ENCODE peak calls at places on chromosomes 5 and 9, in four cellular contexts. U, D, W and J are unnamed samples.
A peak's percentile ranks its signal among the peaks of the same experiment; 100 is the strongest.

GRCh38 chr9:113668057-113668456 is 204.5 kb downstream of the RGS3 start:
- DNase-seq in U (no peak), D (no peak), W (no peak), J (no peak)

GRCh38 chr9:116646661-116647514 is 40.2 kb upstream of the TRIM32 start:
- DNase-seq in U (peak; percentile 61), D (peak; percentile 24), W (peak; percentile 9), J (peak; percentile 35)

GRCh38 chr5:112388739-112389138 is 30.3 kb downstream of the EPB41L4A start:
- DNase-seq in U (no peak), D (no peak), W (no peak), J (no peak)

GRCh38 chr9:137696526-137696925 is 77.7 kb downstream of the EHMT1 start:
- DNase-seq in U (no peak), D (no peak), W (no peak), J (no peak)

GRCh38 chr9:113853333-113853732 is 22.8 kb upstream of the ZNF618 start:
- DNase-seq in U (no peak), D (no peak), W (no peak), J (peak; percentile 8)

GRCh38 chr5:62937661-62938558 is 359.3 kb downstream of the LRRC70 start:
- DNase-seq in U (peak; percentile 3), D (no peak), W (no peak), J (peak; percentile 18)

GRCh38 chr5:180423133-180423532 is 70.0 kb upstream of the GFPT2 start:
- DNase-seq in U (no peak), D (no peak), W (no peak), J (no peak)

GRCh38 chr5:173191015-173191414 is 44.0 kb downstream of the NKX2-5 start:
- DNase-seq in U (no peak), D (no peak), W (no peak), J (no peak)

GRCh38 chr5:138874241-138874640 is 894 bp downstream of the LRRTM2 start:
- DNase-seq in U (peak; percentile 27), D (no peak), W (no peak), J (no peak)

GRCh38 chr9:16241231-16241630 is 629.2 kb downstream of the BNC2 start:
- DNase-seq in U (peak; percentile 84), D (no peak), W (no peak), J (no peak)

GRCh38 chr9:16236326-16236725 is 634.1 kb downstream of the BNC2 start:
- DNase-seq in U (peak; percentile 97), D (no peak), W (no peak), J (no peak)

GRCh38 chr9:16238730-16239129 is 631.7 kb downstream of the BNC2 start:
- DNase-seq in U (no peak), D (no peak), W (no peak), J (no peak)

GRCh38 chr9:16236882-16237281 is 633.6 kb downstream of the BNC2 start:
- DNase-seq in U (peak; percentile 43), D (no peak), W (no peak), J (no peak)
- H3K9ac ChIP-seq in U (no peak overlapping the region), D (no peak overlapping the region), W (no peak overlapping the region), J (no peak overlapping the region)

DNA sequence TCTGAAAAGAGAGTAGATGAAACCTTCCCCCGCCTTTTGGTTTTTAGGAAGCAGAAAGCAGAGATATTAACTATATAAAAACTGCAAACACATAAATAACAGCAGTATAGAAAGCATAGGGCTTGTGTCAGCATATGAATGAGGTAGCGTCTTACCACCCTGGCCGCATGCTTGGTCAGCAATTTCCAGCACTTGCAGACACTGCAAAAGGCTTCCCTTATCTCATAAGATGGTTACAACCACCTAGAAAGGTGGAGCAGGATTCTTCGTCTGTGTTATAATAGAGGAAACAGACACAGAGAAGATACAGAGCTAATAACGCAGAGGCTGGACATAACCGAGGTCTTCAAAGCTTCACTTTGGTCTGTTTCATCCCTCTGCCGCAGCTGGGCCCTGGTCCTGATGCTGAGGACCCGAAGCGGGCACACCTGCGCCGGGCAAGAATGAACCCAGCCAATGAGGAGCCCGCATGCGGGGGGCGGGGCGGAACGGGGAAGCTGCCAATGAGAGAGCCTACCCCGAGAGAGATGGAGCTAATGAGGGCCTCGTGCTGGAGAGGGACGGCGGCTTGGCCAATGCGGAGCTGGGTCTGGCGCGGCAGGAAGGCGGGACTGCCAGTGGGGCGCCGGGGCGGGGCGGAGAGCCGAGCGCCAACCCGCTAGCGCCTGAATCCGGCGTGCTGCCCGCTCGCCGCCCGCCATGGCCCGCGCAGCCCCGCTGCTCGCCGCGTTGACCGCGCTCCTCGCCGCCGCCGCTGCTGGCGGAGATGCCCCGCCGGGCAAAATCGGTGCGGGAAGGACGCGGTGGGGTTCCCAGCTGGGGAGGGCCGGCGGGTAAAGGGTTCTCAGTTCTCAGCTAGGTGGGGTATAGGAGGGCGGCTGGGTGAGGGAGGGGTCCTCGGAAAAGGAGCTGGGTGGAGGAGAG is at the start of gene PCYOX1L:
- DNase-seq in U (peak; percentile 93), D (peak; percentile 90), W (peak; percentile 98), J (peak; percentile 95)
- TF ChIP-seq POLR2A in U (no peak), D (peak; percentile 44), W (peak; percentile 67), J (peak; percentile 69)

DNA sequence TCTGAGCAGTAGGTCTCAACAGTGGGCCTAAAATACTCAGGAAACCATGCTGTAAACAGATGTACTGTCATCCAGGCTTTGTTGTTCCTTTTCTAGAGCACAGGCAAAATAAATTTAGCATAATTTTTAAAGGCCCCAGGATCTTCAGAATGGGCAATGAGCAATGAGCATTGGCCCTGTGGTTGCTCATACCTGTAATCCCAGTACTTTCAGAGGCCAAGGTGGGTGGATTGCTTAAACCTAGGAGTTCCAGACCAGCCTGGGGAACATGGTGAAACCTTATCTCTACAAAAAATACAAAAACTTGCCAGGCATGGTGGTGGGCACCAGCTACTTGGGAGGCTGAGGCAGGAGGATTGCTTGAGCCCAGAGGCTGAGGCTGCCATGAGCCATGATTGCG is 13.5 kb upstream of the PCBD2 start:
- DNase-seq in U (no peak), D (no peak), W (no peak), J (no peak)
- H3K9ac ChIP-seq in U (no peak overlapping the region), D (no peak overlapping the region), W (no peak overlapping the region), J (no peak overlapping the region)

GRCh38 chr5:88862547-88863175 is 20.3 kb downstream of the MEF2C start:
- DNase-seq in U (no peak), D (no peak), W (no peak), J (no peak)
- TF ChIP-seq POLR2A in U (no peak), D (no peak), W (no peak), J (no peak)

GRCh38 chr9:92964981-92965758 is 17.8 kb downstream of the FGD3 start:
- DNase-seq in U (no peak), D (no peak), W (no peak), J (no peak)
- H3K9ac ChIP-seq in U (no peak overlapping the region), D (no peak overlapping the region), W (no peak overlapping the region), J (no peak overlapping the region)

GRCh38 chr9:111559000-111559610 is 34.1 kb downstream of the ZNF483 start:
- DNase-seq in U (peak; percentile 69), D (no peak), W (no peak), J (no peak)

GRCh38 chr9:111566234-111566633 is 33.2 kb downstream of the PTGR1 start:
- DNase-seq in U (no peak), D (no peak), W (no peak), J (peak; percentile 22)

GRCh38 chr9:111561165-111561719 is 36.3 kb downstream of the ZNF483 start:
- DNase-seq in U (no peak), D (no peak), W (no peak), J (no peak)
- TF ChIP-seq POLR2A in U (no peak), D (no peak), W (no peak), J (no peak)

DNA sequence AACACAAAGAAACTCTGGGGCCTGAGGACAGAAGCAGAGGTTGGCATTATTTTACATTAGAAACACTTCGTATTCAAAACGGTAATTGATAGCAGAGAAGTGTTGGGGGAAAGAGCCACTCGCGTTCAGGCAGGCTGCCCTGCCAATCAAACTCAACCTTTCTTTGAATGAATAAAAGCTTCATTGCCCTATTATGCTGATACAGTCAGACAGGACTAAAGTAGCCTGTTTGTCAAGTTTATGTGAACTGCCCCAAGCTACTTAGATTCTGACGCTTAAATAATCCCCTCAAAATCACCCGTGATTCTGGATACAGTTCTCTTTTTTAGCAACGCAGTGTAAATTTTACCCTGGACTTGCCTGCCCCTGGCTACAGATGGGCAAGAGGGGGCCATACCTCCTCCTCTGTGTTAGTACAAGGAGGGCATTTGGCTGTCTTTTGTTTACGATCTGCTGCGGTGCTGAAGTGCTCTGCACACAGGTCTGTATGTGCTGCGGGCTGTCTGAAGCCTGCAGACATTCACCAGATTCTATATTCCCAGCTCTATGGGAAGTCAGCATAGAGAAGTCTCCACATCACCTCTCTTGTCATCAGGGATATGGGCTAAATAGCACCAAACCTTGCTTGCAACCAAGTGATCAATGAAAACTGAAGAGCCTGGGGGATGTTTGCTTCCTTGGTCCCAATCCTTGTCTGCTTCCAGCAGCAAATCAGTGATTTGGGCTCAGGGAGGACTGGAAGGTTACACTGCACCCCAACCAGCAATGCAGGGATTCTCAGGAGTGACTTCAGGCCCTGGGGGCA is 218.4 kb downstream of the EBF1 start:
- DNase-seq in U (no peak), D (no peak), W (no peak), J (no peak)
- H3K9ac ChIP-seq in U (no peak overlapping the region), D (no peak overlapping the region), W (no peak overlapping the region), J (no peak overlapping the region)